ENCODE peak calls at places on chromosomes 16 and 17, in seven cellular contexts. One of them, this sample, is unnamed. For H3K36me3 and H3K4me1, the result is how much of the 10 kb centered on the place peaks cover.

GRCh38 chr17:32927724-32928526 is at the start of gene TMEM98:
- DNase-seq in right lobe of liver: peak
- DNase-seq in mucosa of descending colon: peak
- DNase-seq in cardiac muscle cell: peak
- DNase-seq in CD4-positive, CD25-positive, alpha-beta regulatory T cell: no peak
- DNase-seq in H1: peak
- DNase-seq in stomach: peak
- DNase-seq in this sample: peak

GRCh38 chr17:77298811-77299210 is 158.0 kb downstream of the SEC14L1 start:
- DNase-seq in CD4-positive, CD25-positive, alpha-beta regulatory T cell: no peak
- DNase-seq in right lobe of liver: no peak
- DNase-seq in H1: no peak
- DNase-seq in stomach: no peak
- DNase-seq in cardiac muscle cell: no peak
- DNase-seq in mucosa of descending colon: no peak
- DNase-seq in this sample: no peak

GRCh38 chr16:49854227-49855203 is 1.4 kb downstream of the ZNF423 start:
- DNase-seq in cardiac muscle cell: no peak
- DNase-seq in mucosa of descending colon: peak
- DNase-seq in CD4-positive, CD25-positive, alpha-beta regulatory T cell: no peak
- DNase-seq in stomach: no peak
- DNase-seq in H1: no peak
- DNase-seq in right lobe of liver: no peak
- DNase-seq in this sample: peak

GRCh38 chr17:50626037-50626574 is 8.6 kb upstream of the ABCC3 start:
- DNase-seq in H1: peak
- DNase-seq in stomach: peak
- DNase-seq in cardiac muscle cell: peak
- DNase-seq in mucosa of descending colon: peak
- DNase-seq in right lobe of liver: no peak
- DNase-seq in CD4-positive, CD25-positive, alpha-beta regulatory T cell: peak
- DNase-seq in this sample: peak

GRCh38 chr16:14309906-14310305 is 238.8 kb downstream of the MRTFB start:
- DNase-seq in CD4-positive, CD25-positive, alpha-beta regulatory T cell: no peak
- DNase-seq in right lobe of liver: no peak
- DNase-seq in cardiac muscle cell: no peak
- DNase-seq in mucosa of descending colon: no peak
- DNase-seq in H1: no peak
- DNase-seq in stomach: no peak
- DNase-seq in this sample: peak

GRCh38 chr17:60356947-60357346 is 35.0 kb downstream of the USP32 start:
- DNase-seq in H1: no peak
- DNase-seq in CD4-positive, CD25-positive, alpha-beta regulatory T cell: no peak
- DNase-seq in cardiac muscle cell: peak
- DNase-seq in stomach: no peak
- DNase-seq in right lobe of liver: no peak
- DNase-seq in mucosa of descending colon: no peak
- DNase-seq in this sample: peak

GRCh38 chr17:82292251-82293154 is 19.0 kb upstream of the CSNK1D start:
- DNase-seq in cardiac muscle cell: peak
- DNase-seq in mucosa of descending colon: peak
- DNase-seq in stomach: peak
- DNase-seq in CD4-positive, CD25-positive, alpha-beta regulatory T cell: peak
- DNase-seq in right lobe of liver: peak
- DNase-seq in H1: peak
- DNase-seq in this sample: peak

GRCh38 chr16:81237282-81237681 is 1.2 kb upstream of the BCO1 start:
- DNase-seq in H1: no peak
- DNase-seq in stomach: peak
- DNase-seq in cardiac muscle cell: no peak
- DNase-seq in mucosa of descending colon: peak
- DNase-seq in CD4-positive, CD25-positive, alpha-beta regulatory T cell: no peak
- DNase-seq in right lobe of liver: peak
- DNase-seq in this sample: no peak

GRCh38 chr17:73007447-73007846 is 85.0 kb downstream of the SLC39A11 start:
- DNase-seq in right lobe of liver: no peak
- DNase-seq in CD4-positive, CD25-positive, alpha-beta regulatory T cell: no peak
- DNase-seq in H1: no peak
- DNase-seq in stomach: peak
- DNase-seq in cardiac muscle cell: peak
- DNase-seq in mucosa of descending colon: no peak
- DNase-seq in this sample: no peak

GRCh38 chr17:3813171-3813570 is 12.2 kb upstream of the ITGAE start:
- DNase-seq in CD4-positive, CD25-positive, alpha-beta regulatory T cell: no peak
- DNase-seq in H1: no peak
- DNase-seq in stomach: no peak
- DNase-seq in cardiac muscle cell: no peak
- DNase-seq in mucosa of descending colon: no peak
- DNase-seq in right lobe of liver: no peak
- DNase-seq in this sample: no peak

GRCh38 chr17:3814361-3814760 is 13.4 kb upstream of the ITGAE start:
- DNase-seq in stomach: no peak
- DNase-seq in right lobe of liver: no peak
- DNase-seq in CD4-positive, CD25-positive, alpha-beta regulatory T cell: no peak
- DNase-seq in mucosa of descending colon: no peak
- DNase-seq in H1: no peak
- DNase-seq in cardiac muscle cell: no peak
- DNase-seq in this sample: no peak

GRCh38 chr17:3810019-3810418 is 9.0 kb upstream of the ITGAE start:
- DNase-seq in cardiac muscle cell: no peak
- DNase-seq in CD4-positive, CD25-positive, alpha-beta regulatory T cell: no peak
- DNase-seq in right lobe of liver: no peak
- DNase-seq in H1: no peak
- DNase-seq in stomach: no peak
- DNase-seq in mucosa of descending colon: no peak
- DNase-seq in this sample: no peak

GRCh38 chr17:3812771-3813170 is 11.8 kb upstream of the ITGAE start:
- DNase-seq in cardiac muscle cell: no peak
- DNase-seq in stomach: no peak
- DNase-seq in H1: no peak
- DNase-seq in right lobe of liver: no peak
- DNase-seq in mucosa of descending colon: no peak
- DNase-seq in CD4-positive, CD25-positive, alpha-beta regulatory T cell: no peak
- DNase-seq in this sample: no peak

GRCh38 chr17:3812284-3812683 is 11.3 kb upstream of the ITGAE start:
- DNase-seq in right lobe of liver: no peak
- DNase-seq in CD4-positive, CD25-positive, alpha-beta regulatory T cell: no peak
- DNase-seq in H1: no peak
- DNase-seq in mucosa of descending colon: no peak
- DNase-seq in cardiac muscle cell: no peak
- DNase-seq in stomach: no peak
- DNase-seq in this sample: no peak
- H3K36me3 ChIP-seq in right lobe of liver: under half
- H3K36me3 ChIP-seq in CD4-positive, CD25-positive, alpha-beta regulatory T cell: half or more
- H3K36me3 ChIP-seq in H1: half or more
- H3K36me3 ChIP-seq in mucosa of descending colon: under half
- H3K36me3 ChIP-seq in cardiac muscle cell: half or more
- H3K36me3 ChIP-seq in stomach: half or more
- H3K36me3 ChIP-seq in this sample: half or more

GRCh38 chr16:8585942-8586341 is 4.4 kb downstream of the TMEM114 start:
- DNase-seq in stomach: no peak
- DNase-seq in mucosa of descending colon: no peak
- DNase-seq in right lobe of liver: no peak
- DNase-seq in H1: no peak
- DNase-seq in cardiac muscle cell: no peak
- DNase-seq in CD4-positive, CD25-positive, alpha-beta regulatory T cell: no peak
- DNase-seq in this sample: no peak
- H3K4me1 ChIP-seq in stomach: under half
- H3K4me1 ChIP-seq in mucosa of descending colon: under half
- H3K4me1 ChIP-seq in right lobe of liver: under half
- H3K4me1 ChIP-seq in H1: under half
- H3K4me1 ChIP-seq in cardiac muscle cell: under half
- H3K4me1 ChIP-seq in CD4-positive, CD25-positive, alpha-beta regulatory T cell: under half
- H3K4me1 ChIP-seq in this sample: under half

GRCh38 chr17:746181-746580 is 5.9 kb downstream of the GEMIN4 start:
- DNase-seq in stomach: no peak
- DNase-seq in H1: no peak
- DNase-seq in right lobe of liver: no peak
- DNase-seq in CD4-positive, CD25-positive, alpha-beta regulatory T cell: no peak
- DNase-seq in mucosa of descending colon: no peak
- DNase-seq in cardiac muscle cell: no peak
- DNase-seq in this sample: no peak

GRCh38 chr17:744937-745336 is 7.1 kb downstream of the GEMIN4 start:
- DNase-seq in cardiac muscle cell: no peak
- DNase-seq in mucosa of descending colon: no peak
- DNase-seq in right lobe of liver: no peak
- DNase-seq in H1: no peak
- DNase-seq in CD4-positive, CD25-positive, alpha-beta regulatory T cell: no peak
- DNase-seq in stomach: no peak
- DNase-seq in this sample: no peak

GRCh38 chr17:750431-751037 is 1.5 kb downstream of the GEMIN4 start:
- DNase-seq in CD4-positive, CD25-positive, alpha-beta regulatory T cell: no peak
- DNase-seq in stomach: no peak
- DNase-seq in H1: no peak
- DNase-seq in mucosa of descending colon: no peak
- DNase-seq in cardiac muscle cell: no peak
- DNase-seq in right lobe of liver: no peak
- DNase-seq in this sample: no peak

GRCh38 chr17:745406-745805 is 6.7 kb downstream of the GEMIN4 start:
- DNase-seq in CD4-positive, CD25-positive, alpha-beta regulatory T cell: no peak
- DNase-seq in mucosa of descending colon: no peak
- DNase-seq in right lobe of liver: no peak
- DNase-seq in cardiac muscle cell: no peak
- DNase-seq in stomach: no peak
- DNase-seq in H1: no peak
- DNase-seq in this sample: no peak

DNA sequence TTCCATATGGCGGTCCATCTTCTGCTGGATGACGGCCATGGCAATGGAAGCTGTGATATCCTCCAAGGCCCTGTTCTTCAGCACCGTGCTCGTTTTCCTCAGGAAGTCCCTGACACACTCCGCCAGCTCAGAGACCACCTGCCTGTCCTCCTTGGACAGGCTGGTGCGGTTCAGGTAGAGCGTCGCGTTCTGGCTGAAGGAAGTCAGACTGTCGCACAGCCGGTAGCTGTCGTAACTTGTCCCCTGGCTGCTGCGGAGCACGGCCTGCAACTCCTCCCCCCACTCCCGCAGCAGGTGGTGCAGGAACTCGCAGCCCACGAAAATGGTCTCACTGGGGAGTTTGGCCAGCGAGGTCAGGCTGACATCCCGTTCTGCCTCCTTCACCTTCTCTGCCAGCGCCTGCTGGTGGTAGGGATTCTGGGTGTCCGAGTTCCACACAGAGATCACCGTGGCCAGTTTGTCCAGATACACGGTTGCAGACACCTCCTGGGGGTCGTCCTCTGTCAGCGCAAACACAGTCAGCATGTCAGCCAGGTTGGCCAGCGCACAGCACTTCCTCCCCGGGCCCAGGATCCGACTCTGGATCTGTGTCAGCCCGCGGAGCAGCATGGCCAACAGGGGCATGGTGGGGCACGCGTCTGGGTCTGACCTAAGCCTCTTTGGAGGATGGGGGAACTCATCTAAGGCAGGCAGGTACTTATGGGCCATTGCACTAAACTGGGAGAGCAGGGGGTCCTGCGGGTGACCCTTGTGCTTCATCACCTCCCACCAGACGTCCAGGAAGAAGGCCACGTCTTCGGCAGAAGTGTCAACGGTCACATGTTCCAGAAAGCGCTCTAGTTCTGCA is 5.1 kb downstream of the GEMIN4 start:
- DNase-seq in stomach: no peak
- DNase-seq in H1: no peak
- DNase-seq in CD4-positive, CD25-positive, alpha-beta regulatory T cell: no peak
- DNase-seq in mucosa of descending colon: no peak
- DNase-seq in right lobe of liver: no peak
- DNase-seq in cardiac muscle cell: no peak
- DNase-seq in this sample: no peak
- H3K36me3 ChIP-seq in stomach: half or more
- H3K36me3 ChIP-seq in H1: under half
- H3K36me3 ChIP-seq in CD4-positive, CD25-positive, alpha-beta regulatory T cell: under half
- H3K36me3 ChIP-seq in mucosa of descending colon: under half
- H3K36me3 ChIP-seq in right lobe of liver: under half
- H3K36me3 ChIP-seq in cardiac muscle cell: under half
- H3K36me3 ChIP-seq in this sample: under half

DNA sequence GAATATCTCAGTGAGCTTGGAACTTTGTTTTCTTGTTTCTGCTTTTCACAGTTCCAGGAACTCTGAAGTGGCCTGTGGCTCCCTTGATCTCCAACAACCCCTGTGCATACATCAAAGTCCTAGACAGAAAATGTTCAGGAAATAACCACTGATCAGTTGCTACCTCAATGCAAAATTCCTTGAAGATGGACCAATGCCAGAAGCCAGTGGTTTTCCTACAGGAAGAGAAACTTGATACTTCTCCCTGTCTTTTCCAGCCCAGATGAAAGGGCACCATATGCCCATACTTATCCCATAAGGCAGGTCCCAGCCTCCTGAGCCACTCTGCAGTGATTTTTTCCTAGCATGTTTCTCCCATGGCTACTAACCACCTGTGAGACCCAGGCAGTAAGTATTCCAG is 12.3 kb upstream of the CDRT4 start:
- DNase-seq in right lobe of liver: no peak
- DNase-seq in stomach: no peak
- DNase-seq in cardiac muscle cell: peak
- DNase-seq in CD4-positive, CD25-positive, alpha-beta regulatory T cell: no peak
- DNase-seq in H1: no peak
- DNase-seq in mucosa of descending colon: no peak
- DNase-seq in this sample: no peak
- H3K4me1 ChIP-seq in right lobe of liver: under half
- H3K4me1 ChIP-seq in stomach: under half
- H3K4me1 ChIP-seq in cardiac muscle cell: under half
- H3K4me1 ChIP-seq in CD4-positive, CD25-positive, alpha-beta regulatory T cell: under half
- H3K4me1 ChIP-seq in H1: under half
- H3K4me1 ChIP-seq in mucosa of descending colon: under half
- H3K4me1 ChIP-seq in this sample: under half

DNA sequence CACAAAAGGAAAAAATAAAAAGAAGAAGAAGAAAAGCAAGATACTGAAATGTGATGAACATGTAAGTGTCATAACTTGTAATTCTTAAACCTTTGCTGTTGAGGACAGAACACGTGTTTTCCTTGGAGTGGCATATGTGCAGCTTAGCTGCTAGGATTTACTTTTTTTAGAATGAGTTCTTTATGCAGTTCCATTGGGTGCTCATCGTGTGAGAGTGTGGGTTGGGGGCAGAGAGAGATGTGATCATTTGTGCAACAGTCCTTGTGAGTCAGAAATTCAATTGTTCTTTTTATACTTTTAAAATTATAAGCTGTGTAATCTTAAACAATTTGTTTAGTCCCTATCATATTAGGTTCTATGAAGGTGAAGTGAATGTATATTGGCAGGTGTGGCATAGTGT is 5.5 kb upstream of the DHRS11 start:
- DNase-seq in right lobe of liver: no peak
- DNase-seq in mucosa of descending colon: no peak
- DNase-seq in H1: no peak
- DNase-seq in CD4-positive, CD25-positive, alpha-beta regulatory T cell: no peak
- DNase-seq in stomach: no peak
- DNase-seq in cardiac muscle cell: no peak
- DNase-seq in this sample: no peak
- H3K36me3 ChIP-seq in right lobe of liver: under half
- H3K36me3 ChIP-seq in mucosa of descending colon: under half
- H3K36me3 ChIP-seq in H1: under half
- H3K36me3 ChIP-seq in CD4-positive, CD25-positive, alpha-beta regulatory T cell: half or more
- H3K36me3 ChIP-seq in stomach: half or more
- H3K36me3 ChIP-seq in cardiac muscle cell: half or more
- H3K36me3 ChIP-seq in this sample: under half